ENCODE peak calls at places on chromosome 1, in seven cellular contexts. Y is pancreas; K is NCI-H1417; A is EH; B is lung; U is CD8-positive, alpha-beta memory T cell; R is stimulated activated CD8-positive, alpha-beta memory T cell treated with anti-CD3 and anti-CD28 coated beads, Interleukin-15, amount 100 ng/mL, for 48 hours. P is an unnamed sample.
A peak's percentile ranks its signal among the peaks of the same experiment; 100 is the strongest.

GRCh38 chr1:226542623-226543103 is 5.9 kb upstream of the STUM start:
- DNase-seq in Y (peak; percentile 59), K (peak; percentile 16), A (no peak), B (peak; percentile 72), U (no peak), R (no peak), P (no peak)

GRCh38 chr1:21451212-21451611 is 11.3 kb downstream of the NBPF3 start:
- DNase-seq in Y (no peak), K (no peak), A (peak; percentile 94), B (no peak), U (no peak), R (no peak), P (no peak)

GRCh38 chr1:183744132-183744913 is 60.6 kb upstream of the RGL1 start:
- DNase-seq in Y (no peak), K (no peak), A (no peak), B (no peak), U (no peak), R (no peak), P (no peak)

GRCh38 chr1:206851611-206852010 is 13.8 kb upstream of the IL20 start:
- DNase-seq in Y (no peak), K (no peak), A (peak; percentile 77), B (no peak), U (no peak), R (no peak), P (no peak)

GRCh38 chr1:2474933-2475371 is 1.1 kb upstream of the PLCH2 start:
- DNase-seq in Y (no peak), K (no peak), A (no peak), B (no peak), U (no peak), R (no peak), P (no peak)

GRCh38 chr1:15446212-15446611 is 8.0 kb downstream of the CTRC start:
- DNase-seq in Y (no peak), K (no peak), A (no peak), B (no peak), U (no peak), R (no peak), P (no peak)

GRCh38 chr1:200206761-200207160 is 179.3 kb downstream of the NR5A2 start:
- DNase-seq in Y (no peak), K (no peak), A (peak; percentile 42), B (no peak), U (no peak), R (no peak), P (no peak)

GRCh38 chr1:117070124-117070523 is 10.0 kb downstream of the TTF2 start:
- DNase-seq in Y (no peak), K (no peak), A (peak; percentile 33), B (no peak), U (no peak), R (no peak), P (no peak)

GRCh38 chr1:92784639-92785500 is at the start of gene EVI5:
- DNase-seq in Y (peak; percentile 94), K (peak; percentile 96), A (peak; percentile 98), B (peak; percentile 94), U (peak; percentile 65), R (peak; percentile 32), P (peak; percentile 54)

GRCh38 chr1:206112600-206113301 is 4.4 kb downstream of the AVPR1B start:
- DNase-seq in Y (peak; percentile 63), K (no peak), A (no peak), B (peak; percentile 61), U (no peak), R (no peak), P (no peak)